ENCODE peak calls at places on chromosomes 12 and 14, in ten cellular contexts. D is ELR; Y is AG09309; A is A172; K is GM23338; N is CD8-positive, alpha-beta memory T cell; L is Jurkat, Clone E6-1; U is CD4-positive, alpha-beta memory T cell; V is Peyer's patch; Z is astrocyte of the spinal cord. H is an unnamed sample.

GRCh38 chr12:96901175-96901574 is 5.9 kb upstream of the NEDD1 start:
- DNase-seq in Z (no peak), V (no peak), N (no peak), U (no peak), Y (no peak), K (no peak), A (no peak), D (no peak), L (no peak), H (no peak)

GRCh38 chr12:122226366-122227222 is 742 bp upstream of the DIABLO start:
- DNase-seq in Z (no peak), N (no peak), A (no peak), L (no peak), U (no peak), D (no peak), V (no peak), Y (no peak), K (no peak), H (no peak)

GRCh38 chr12:43883748-43884147 is 47.9 kb downstream of the TMEM117 start:
- DNase-seq in Y (peak), V (no peak), K (no peak), U (no peak), Z (no peak), L (no peak), D (no peak), N (no peak), A (no peak), H (no peak)

GRCh38 chr12:8033153-8034044 is 883 bp downstream of the FOXJ2 start:
- DNase-seq in Z (peak), Y (no peak), D (peak), K (peak), A (peak), V (peak), N (peak), U (peak), L (peak), H (peak)

GRCh38 chr14:105421723-105422615 is 2.3 kb downstream of the MTA1 start:
- DNase-seq in Y (no peak), U (no peak), L (no peak), V (no peak), K (no peak), A (no peak), D (no peak), Z (no peak), N (peak), H (no peak)

GRCh38 chr12:80058586-80058985 is 40.8 kb upstream of the OTOGL start:
- DNase-seq in U (no peak), V (no peak), N (no peak), K (no peak), A (no peak), D (no peak), Z (no peak), L (no peak), Y (no peak), H (no peak)

GRCh38 chr12:120238224-120238616 is 27.3 kb downstream of the PXN start:
- DNase-seq in Z (no peak), U (no peak), N (no peak), A (no peak), K (no peak), Y (no peak), D (no peak), V (no peak), L (no peak), H (no peak)

GRCh38 chr12:62379026-62379722 is 87.5 kb upstream of the MON2 start:
- DNase-seq in L (no peak), U (no peak), D (no peak), K (no peak), A (no peak), Z (peak), V (no peak), N (no peak), Y (peak), H (no peak)

GRCh38 chr12:123148223-123148622 is 2.7 kb downstream of the PITPNM2 start:
- DNase-seq in L (no peak), D (no peak), N (no peak), K (no peak), Z (no peak), Y (no peak), A (no peak), V (no peak), U (no peak), H (no peak)

GRCh38 chr12:64186789-64187188 is 35.3 kb downstream of the KICS2 start:
- DNase-seq in A (peak), K (no peak), Z (no peak), D (peak), N (no peak), Y (no peak), L (no peak), V (no peak), U (no peak), H (peak)

GRCh38 chr12:48175613-48176416 is 7.6 kb upstream of the CCDC184 start:
- DNase-seq in L (no peak), N (no peak), D (no peak), Z (peak), A (no peak), Y (no peak), V (no peak), K (peak), U (no peak), H (no peak)

GRCh38 chr12:21073822-21074460 is 57.1 kb upstream of the SLCO1B1 start:
- DNase-seq in L (no peak), V (no peak), K (peak), A (peak), N (no peak), Y (peak), D (peak), U (no peak), Z (peak), H (peak)

GRCh38 chr14:95398630-95399547 is 79.2 kb upstream of the CLMN start:
- DNase-seq in V (no peak), U (no peak), D (no peak), Z (no peak), K (no peak), A (no peak), Y (no peak), L (no peak), N (no peak), H (no peak)

GRCh38 chr12:78060186-78060585 is 229.5 kb downstream of the NAV3 start:
- DNase-seq in N (no peak), V (no peak), Z (peak), K (no peak), Y (no peak), A (no peak), D (peak), U (no peak), L (no peak), H (peak)

GRCh38 chr12:48907243-48907642 is 18.0 kb downstream of the FKBP11 start:
- DNase-seq in K (no peak), Y (no peak), V (no peak), U (no peak), D (no peak), N (no peak), L (no peak), A (no peak), Z (no peak), H (no peak)

GRCh38 chr12:113747048-113747447 is 219.1 kb downstream of the RBM19 start:
- DNase-seq in D (no peak), V (no peak), N (no peak), Y (no peak), U (no peak), L (no peak), A (no peak), K (no peak), Z (no peak), H (no peak)

GRCh38 chr12:92403210-92404175 is 257.8 kb upstream of the BTG1 start:
- DNase-seq in Y (no peak), L (peak), D (no peak), V (peak), Z (no peak), K (no peak), U (peak), A (no peak), N (peak), H (peak)

GRCh38 chr12:110266980-110267620 is 13.9 kb upstream of the ATP2A2 start:
- DNase-seq in N (no peak), Y (peak), K (no peak), Z (peak), U (no peak), A (peak), L (no peak), D (peak), V (no peak), H (peak)

H was measured in LHCN-M2.